ENCODE peak calls at places on chromosomes 7 and 10, in eight cellular contexts. I is GM12878; C is lung; K is colonic mucosa; Z is MM.1S; O is CD8-positive, alpha-beta T cell; N is right lobe of liver; V is left ventricle myocardium inferior. S is an unnamed sample.
A peak's percentile ranks its signal among the peaks of the same experiment; 100 is the strongest.

GRCh38 chr10:101718681-101719275 is 23.8 kb upstream of the FBXW4 start:
- DNase-seq in I (no peak), C (no peak), K (no peak), Z (no peak), O (no peak), N (no peak), V (no peak), S (no peak)

GRCh38 chr7:43495572-43495971 is 87.3 kb upstream of the STK17A start:
- DNase-seq in I (no peak), C (no peak), K (no peak), Z (no peak), O (no peak), N (no peak), V (no peak), S (no peak)

GRCh38 chr10:4651404-4652037 is 174.5 kb upstream of the AKR1E2 start:
- DNase-seq in I (no peak), C (no peak), K (no peak), Z (no peak), O (no peak), N (no peak), V (no peak), S (no peak)

GRCh38 chr10:30979956-30980355 is 51.7 kb downstream of the ZNF438 start:
- DNase-seq in I (no peak), C (no peak), K (no peak), Z (no peak), O (no peak), N (no peak), V (no peak), S (no peak)

GRCh38 chr7:151448261-151449252 is 8.6 kb upstream of the CRYGN start:
- DNase-seq in I (no peak), C (peak; percentile 71), K (peak; percentile 72), Z (peak; percentile 75), O (peak; percentile 82), N (peak; percentile 74), V (peak; percentile 65), S (no peak)

GRCh38 chr10:35824704-35825103 is 182.6 kb upstream of the FZD8 start:
- DNase-seq in I (no peak), C (no peak), K (no peak), Z (no peak), O (no peak), N (no peak), V (no peak), S (no peak)

GRCh38 chr10:114967071-114967470 is 29.1 kb downstream of the TRUB1 start:
- DNase-seq in I (no peak), C (no peak), K (no peak), Z (no peak), O (no peak), N (no peak), V (no peak), S (no peak)

GRCh38 chr10:113736576-113736975 is 14.9 kb upstream of the PLEKHS1 start:
- DNase-seq in I (no peak), C (no peak), K (no peak), Z (no peak), O (no peak), N (no peak), V (no peak), S (no peak)

GRCh38 chr7:100583132-100584045 is 2.5 kb downstream of the LRCH4 start:
- DNase-seq in I (peak; percentile 44), C (peak; percentile 78), K (peak; percentile 68), Z (peak; percentile 42), O (peak; percentile 77), N (no peak), V (peak; percentile 68), S (peak; percentile 88)

GRCh38 chr7:132830941-132831340 is 250.9 kb downstream of the CHCHD3 start:
- DNase-seq in I (no peak), C (no peak), K (no peak), Z (no peak), O (no peak), N (no peak), V (no peak), S (no peak)

GRCh38 chr7:148458263-148458662 is 132.3 kb upstream of the C7orf33 start:
- DNase-seq in I (no peak), C (no peak), K (no peak), Z (no peak), O (no peak), N (no peak), V (no peak), S (no peak)

GRCh38 chr7:148466120-148466519 is 124.4 kb upstream of the C7orf33 start:
- DNase-seq in I (no peak), C (no peak), K (no peak), Z (no peak), O (no peak), N (no peak), V (no peak), S (no peak)

GRCh38 chr7:148464932-148465331 is 125.6 kb upstream of the C7orf33 start:
- DNase-seq in I (no peak), C (no peak), K (no peak), Z (no peak), O (no peak), N (no peak), V (no peak), S (no peak)

GRCh38 chr7:148461780-148462179 is 128.8 kb upstream of the C7orf33 start:
- DNase-seq in I (no peak), C (no peak), K (no peak), Z (no peak), O (no peak), N (no peak), V (no peak), S (no peak)

GRCh38 chr7:148463210-148463609 is 127.4 kb upstream of the C7orf33 start:
- DNase-seq in I (no peak), C (no peak), K (no peak), Z (no peak), O (no peak), N (no peak), V (no peak), S (no peak)
- TF ChIP-seq CTCF in I (no peak), C (no peak), K (no peak), Z (no peak), O (no peak), N (no peak), V (no peak), S (no peak)

DNA sequence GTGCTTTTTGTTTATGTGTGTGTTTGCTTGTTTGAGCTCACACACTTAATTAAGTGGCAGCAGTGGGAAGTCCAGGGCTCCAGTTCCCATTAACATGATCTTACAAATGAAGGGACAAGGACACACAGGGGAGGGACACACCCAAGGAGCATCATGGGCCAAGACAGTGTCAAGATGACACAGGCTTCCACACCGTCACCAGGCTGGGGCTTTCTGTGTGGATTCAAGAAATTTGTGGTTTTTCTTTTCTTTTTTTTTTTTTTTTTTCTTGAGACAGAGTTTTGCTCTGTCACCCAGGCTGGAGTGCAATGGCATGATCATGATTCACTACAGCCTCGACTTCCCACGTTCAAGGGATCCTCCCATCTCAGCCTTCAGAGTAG is 173.6 kb downstream of the KIAA1217 start:
- DNase-seq in I (no peak), C (no peak), K (no peak), Z (peak; percentile 34), O (no peak), N (no peak), V (no peak), S (no peak)
- H3K4me1 ChIP-seq in I (peaks cover 14% of the 10 kb centered on the region), C (peaks cover 7% of the 10 kb centered on the region), K (peaks cover 5% of the 10 kb centered on the region), Z (peaks cover 29% of the 10 kb centered on the region), O (no peaks in the 10 kb centered on the region), N (no peaks in the 10 kb centered on the region), V (peaks cover 47% of the 10 kb centered on the region), S (peaks cover 5% of the 10 kb centered on the region)

GRCh38 chr10:117543999-117544728 is 1.6 kb downstream of the EMX2 start:
- DNase-seq in I (no peak), C (no peak), K (no peak), Z (no peak), O (no peak), N (no peak), V (no peak), S (no peak)
- H3K4me3 ChIP-seq in I (no peak overlapping the region), C (no peak overlapping the region), K (no peak overlapping the region), Z (no peak overlapping the region), O (no peak overlapping the region), N (peak overlapping the region; percentile 9), V (peak overlapping the region; percentile 58), S (peak overlapping the region; percentile 90)

GRCh38 chr10:129658673-129659072 is 191.6 kb downstream of the MGMT start:
- DNase-seq in I (no peak), C (no peak), K (no peak), Z (no peak), O (no peak), N (no peak), V (no peak), S (no peak)
- TF ChIP-seq CTCF in I (peak; percentile 43), C (no peak), K (no peak), Z (no peak), O (no peak), N (no peak), V (peak; percentile 45), S (peak; percentile 26)

GRCh38 chr10:62610649-62611229 is 193.8 kb upstream of the ADO start:
- DNase-seq in I (no peak), C (peak; percentile 60), K (peak; percentile 41), Z (peak; percentile 74), O (peak; percentile 67), N (no peak), V (peak; percentile 33), S (peak; percentile 72)
- H3K4me1 ChIP-seq in I (peaks cover 30% of the 10 kb centered on the region), C (peaks cover 2% of the 10 kb centered on the region), K (no peaks in the 10 kb centered on the region), Z (peaks cover 12% of the 10 kb centered on the region), O (no peaks in the 10 kb centered on the region), N (no peaks in the 10 kb centered on the region), V (no peaks in the 10 kb centered on the region), S (no peaks in the 10 kb centered on the region)

GRCh38 chr7:29987083-29987482 is 2.5 kb downstream of the SCRN1 start:
- DNase-seq in I (no peak), C (no peak), K (no peak), Z (no peak), O (no peak), N (no peak), V (no peak), S (no peak)
- H3K4me3 ChIP-seq in I (peak overlapping the region; percentile 85), C (no peak overlapping the region), K (no peak overlapping the region), Z (no peak overlapping the region), O (no peak overlapping the region), N (no peak overlapping the region), V (no peak overlapping the region), S (no peak overlapping the region)

GRCh38 chr7:7761340-7761973 is 43.0 kb upstream of the RPA3 start:
- DNase-seq in I (no peak), C (no peak), K (no peak), Z (peak; percentile 82), O (no peak), N (no peak), V (no peak), S (no peak)
- TF ChIP-seq CTCF in I (no peak), C (no peak), K (no peak), Z (peak; percentile 51), O (peak; percentile 46), N (peak; percentile 28), V (peak; percentile 73), S (peak; percentile 13)

S was measured in kidney.